ENCODE peak calls at places on chromosomes 1 and 21, in seven cellular contexts. U is CD4-positive, alpha-beta T cell; Q is left lung; R is fibroblast of lung; K is AG04450; I is endothelial cell; A is epithelial cell of esophagus. N is an unnamed sample.

GRCh38 chr1:168609133-168609715 is 32.8 kb downstream of the XCL1 start:
- DNase-seq in R (peak), U (no peak), K (no peak), A (peak), I (no peak), Q (no peak), N (no peak)

GRCh38 chr1:189819751-189820150 is 657.9 kb downstream of the BRINP3 start:
- DNase-seq in Q (no peak), I (no peak), R (no peak), A (no peak), K (no peak), U (no peak), N (no peak)

GRCh38 chr1:160148121-160148520 is 3.3 kb upstream of the ATP1A4 start:
- DNase-seq in Q (no peak), K (no peak), I (no peak), A (no peak), U (no peak), R (no peak), N (no peak)

GRCh38 chr21:36509966-36510742 is 30.2 kb upstream of the CLDN14 start:
- DNase-seq in K (no peak), Q (no peak), U (no peak), I (no peak), R (no peak), A (peak), N (no peak)

GRCh38 chr1:53190210-53190611 is 6.4 kb upstream of the CPT2 start:
- DNase-seq in Q (no peak), K (no peak), A (no peak), I (no peak), U (no peak), R (no peak), N (no peak)

GRCh38 chr1:24010650-24011049 is 30.5 kb upstream of the SRSF10 start:
- DNase-seq in Q (no peak), U (no peak), A (no peak), K (no peak), R (no peak), I (no peak), N (no peak)

GRCh38 chr1:228975238-228975929 is 240.1 kb downstream of the RHOU start:
- DNase-seq in Q (no peak), A (no peak), U (no peak), I (no peak), K (no peak), R (no peak), N (no peak)

GRCh38 chr21:29181799-29182470 is 51.5 kb downstream of the MAP3K7CL start:
- DNase-seq in Q (no peak), U (no peak), I (no peak), K (peak), R (peak), A (peak), N (no peak)

GRCh38 chr1:180482425-180483275 is 19.7 kb downstream of the ACBD6 start:
- DNase-seq in A (peak), Q (no peak), K (no peak), R (peak), I (peak), U (no peak), N (no peak)

GRCh38 chr1:13564073-13564472 is 19.6 kb upstream of the PDPN start:
- DNase-seq in U (no peak), I (no peak), A (no peak), Q (no peak), K (no peak), R (no peak), N (no peak)

GRCh38 chr1:58764294-58764978 is 19.4 kb downstream of the JUN start:
- DNase-seq in R (peak), I (no peak), Q (no peak), U (no peak), K (no peak), A (peak), N (no peak)

GRCh38 chr1:183318433-183318832 is 99.7 kb downstream of the NMNAT2 start:
- DNase-seq in R (peak), U (no peak), A (peak), I (peak), K (peak), Q (peak), N (no peak)

GRCh38 chr1:43519287-43519686 is 11.4 kb upstream of the PTPRF start:
- DNase-seq in U (no peak), Q (no peak), R (no peak), A (no peak), I (no peak), K (no peak), N (no peak)

GRCh38 chr1:155706101-155706619 is 17.3 kb downstream of the DAP3 start:
- DNase-seq in R (peak), I (no peak), Q (no peak), U (no peak), K (no peak), A (peak), N (no peak)

GRCh38 chr1:181083842-181084605 is 4.5 kb upstream of the IER5 start:
- DNase-seq in A (peak), Q (no peak), U (peak), I (no peak), K (no peak), R (no peak), N (peak)

GRCh38 chr1:17570228-17570627 is 30.7 kb downstream of the ARHGEF10L start:
- DNase-seq in R (no peak), K (no peak), Q (no peak), I (no peak), U (no peak), A (no peak), N (no peak)

GRCh38 chr21:45393833-45394638 is 10.9 kb upstream of the COL18A1 start:
- DNase-seq in Q (peak), A (no peak), R (no peak), U (no peak), I (no peak), K (no peak), N (peak)

GRCh38 chr21:45391743-45392079 is 13.3 kb upstream of the COL18A1 start:
- DNase-seq in Q (peak), A (no peak), U (no peak), R (no peak), I (no peak), K (no peak), N (peak)

GRCh38 chr21:45390831-45391742 is 13.9 kb upstream of the COL18A1 start:
- DNase-seq in Q (peak), A (no peak), I (no peak), K (no peak), R (no peak), U (no peak), N (peak)

GRCh38 chr21:45392206-45392971 is 12.6 kb upstream of the COL18A1 start:
- DNase-seq in A (no peak), R (no peak), U (no peak), Q (peak), K (no peak), I (no peak), N (peak)

DNA sequence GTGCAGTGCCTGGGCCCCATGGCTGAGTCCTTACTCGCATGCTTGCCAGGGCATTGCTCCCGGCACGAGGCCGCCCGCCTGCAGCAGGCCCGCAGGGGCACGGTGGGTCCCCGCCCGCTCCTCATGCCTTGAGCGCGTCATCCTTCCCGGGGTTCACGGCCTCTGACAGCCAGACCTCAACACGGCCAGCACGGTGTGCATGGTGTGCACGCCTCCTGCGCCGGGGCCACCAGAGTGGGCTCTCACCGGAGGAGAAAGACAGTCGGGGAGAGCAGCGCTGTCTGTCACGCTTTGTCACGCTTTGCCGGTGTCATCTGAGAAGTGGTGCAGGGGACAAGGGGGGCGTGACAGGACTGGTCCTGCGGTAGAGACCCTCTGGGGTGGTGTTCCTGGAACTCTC is 11.9 kb upstream of the COL18A1 start:
- DNase-seq in U (no peak), K (no peak), A (no peak), I (no peak), Q (peak), R (no peak), N (peak)
- TF ChIP-seq CTCF in U (no peak), K (no peak), A (no peak), I (no peak), Q (no peak), R (no peak), N (no peak)

GRCh38 chr1:156746716-156747631 is 4.5 kb downstream of the HDGF start:
- DNase-seq in Q (peak), I (peak), R (peak), A (peak), U (peak), K (peak), N (peak)
- TF ChIP-seq CTCF in Q (no peak), I (no peak), R (no peak), A (peak), U (no peak), K (peak), N (no peak)

GRCh38 chr1:4962836-4963235 is 308.4 kb downstream of the AJAP1 start:
- DNase-seq in Q (no peak), A (no peak), U (no peak), I (no peak), R (no peak), K (no peak), N (no peak)

GRCh38 chr1:4964634-4965345 is 310.4 kb downstream of the AJAP1 start:
- DNase-seq in I (no peak), A (no peak), U (no peak), K (no peak), Q (no peak), R (no peak), N (no peak)

GRCh38 chr1:4961935-4962645 is 307.7 kb downstream of the AJAP1 start:
- DNase-seq in Q (no peak), I (no peak), K (no peak), A (no peak), U (no peak), R (no peak), N (no peak)

GRCh38 chr1:4965346-4965726 is 310.9 kb downstream of the AJAP1 start:
- DNase-seq in U (no peak), Q (no peak), I (no peak), R (no peak), K (no peak), A (no peak), N (no peak)

DNA sequence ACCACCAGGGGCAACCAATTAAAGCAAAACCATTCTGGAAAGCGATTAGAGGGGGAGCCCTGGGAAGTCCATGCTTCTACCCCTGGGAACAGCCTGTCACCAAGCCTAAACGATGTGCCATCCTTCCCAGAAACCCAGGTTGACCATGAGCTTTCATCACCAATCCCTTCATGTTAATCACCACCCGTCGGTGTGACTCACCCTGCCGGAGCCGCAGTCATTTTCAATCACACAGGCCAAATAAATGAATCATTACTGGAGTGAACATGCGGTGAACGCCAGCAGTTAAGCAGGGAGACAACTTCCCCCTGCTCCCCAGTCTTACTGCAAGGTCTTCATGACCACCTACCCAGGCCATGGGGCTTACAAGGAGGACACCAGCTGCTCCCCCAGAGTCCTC is 308.8 kb downstream of the AJAP1 start:
- DNase-seq in A (peak), U (no peak), R (peak), K (no peak), I (no peak), Q (no peak), N (no peak)
- TF ChIP-seq CTCF in A (no peak), U (no peak), R (no peak), K (no peak), I (no peak), Q (no peak), N (no peak)

GRCh38 chr1:161367684-161368398 is at the start of gene CFAP126:
- DNase-seq in K (no peak), A (peak), U (peak), Q (no peak), I (peak), R (peak), N (peak)
- TF ChIP-seq CTCF in K (no peak), A (no peak), U (no peak), Q (no peak), I (no peak), R (no peak), N (peak)

GRCh38 chr1:165592945-165593823 is 37.9 kb upstream of the MGST3 start:
- DNase-seq in U (peak), R (peak), K (peak), A (peak), Q (no peak), I (peak), N (peak)
- TF ChIP-seq CTCF in U (peak), R (peak), K (peak), A (peak), Q (peak), I (peak), N (peak)

GRCh38 chr21:31180256-31181088 is 142.2 kb upstream of the KRTAP19-8 start:
- DNase-seq in U (no peak), I (no peak), A (peak), K (no peak), Q (no peak), R (peak), N (no peak)

GRCh38 chr21:31182231-31183129 is 144.2 kb upstream of the KRTAP19-8 start:
- DNase-seq in U (peak), K (no peak), A (no peak), Q (no peak), I (no peak), R (no peak), N (no peak)

GRCh38 chr21:31184462-31184861 is 146.2 kb upstream of the KRTAP19-8 start:
- DNase-seq in U (peak), R (no peak), I (no peak), Q (no peak), K (no peak), A (no peak), N (no peak)

GRCh38 chr21:31185663-31186062 is 147.4 kb upstream of the KRTAP19-8 start:
- DNase-seq in U (no peak), R (no peak), Q (no peak), I (no peak), K (no peak), A (no peak), N (no peak)

GRCh38 chr21:31181089-31181757 is 142.9 kb upstream of the KRTAP19-8 start:
- DNase-seq in K (no peak), U (peak), I (no peak), Q (no peak), A (no peak), R (no peak), N (no peak)
- TF ChIP-seq CTCF in K (no peak), U (no peak), I (no peak), Q (no peak), A (peak), R (no peak), N (no peak)

DNA sequence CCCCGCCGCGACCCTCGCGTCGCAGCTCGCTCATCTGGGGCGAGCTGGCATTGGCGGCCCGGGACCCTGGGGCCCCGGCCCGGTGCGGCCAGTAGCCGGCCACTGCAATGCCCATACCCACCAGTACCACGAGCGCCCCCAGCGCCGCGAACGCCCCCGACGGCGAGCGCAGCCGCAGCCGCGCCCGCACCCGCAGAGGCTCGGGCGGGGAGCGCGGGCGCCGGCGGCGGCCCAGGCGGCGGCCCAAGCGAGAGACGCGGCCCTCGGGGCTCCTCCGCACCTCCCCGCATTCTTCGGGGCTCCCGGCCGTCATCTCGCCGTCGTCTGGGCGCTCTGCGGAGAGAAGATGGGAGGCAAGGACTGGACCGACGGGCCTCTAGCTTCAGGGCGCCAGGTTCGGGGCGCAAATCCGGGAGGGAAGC is 2.2 kb downstream of the TMEM200B start:
- DNase-seq in U (no peak), A (no peak), I (peak), R (no peak), Q (no peak), K (no peak), N (no peak)
- TF ChIP-seq CTCF in U (peak), A (no peak), I (no peak), R (no peak), Q (no peak), K (no peak), N (peak)

GRCh38 chr1:161177936-161178244 is 583 bp upstream of the B4GALT3 start:
- DNase-seq in R (no peak), K (no peak), U (no peak), A (no peak), Q (no peak), I (no peak), N (no peak)
- TF ChIP-seq CTCF in R (no peak), K (no peak), U (no peak), A (no peak), Q (no peak), I (no peak), N (no peak)

N was measured in CD14-positive monocyte.